ENCODE peak calls at places on chromosome 10, in eight cellular contexts. E, M, U, K, N, F, G and Y are unnamed samples.
A peak's percentile ranks its signal among the peaks of the same experiment; 100 is the strongest.

GRCh38 chr10:58854811-58855210 is 321.6 kb upstream of the PHYHIPL start:
- DNase-seq in U (no peak), M (no peak), G (no peak), K (no peak), N (no peak), E (no peak), F (no peak), Y (no peak)

GRCh38 chr10:124667425-124668130 is 76.6 kb downstream of the FAM53B start:
- DNase-seq in N (no peak), G (no peak), F (no peak), K (no peak), E (no peak), U (no peak), M (peak; percentile 33), Y (no peak)

GRCh38 chr10:30357075-30357801 is 8.2 kb upstream of the MTPAP start:
- DNase-seq in U (no peak), F (no peak), N (no peak), M (no peak), G (no peak), E (no peak), K (no peak), Y (no peak)

GRCh38 chr10:19847321-19847720 is 31.1 kb downstream of the PLXDC2 start:
- DNase-seq in K (no peak), F (no peak), G (no peak), N (no peak), E (no peak), U (no peak), M (no peak), Y (no peak)

GRCh38 chr10:130686680-130687300 is 550.6 kb downstream of the GLRX3 start:
- DNase-seq in G (peak; percentile 27), F (no peak), E (peak; percentile 44), N (no peak), U (peak; percentile 63), K (no peak), M (no peak), Y (no peak)

GRCh38 chr10:11823122-11823988 is at the start of gene PROSER2:
- DNase-seq in U (peak; percentile 39), F (peak; percentile 56), K (no peak), E (peak; percentile 67), G (peak; percentile 45), N (no peak), M (peak; percentile 78), Y (peak; percentile 60)

GRCh38 chr10:1153805-1154351 is 97.7 kb downstream of the WDR37 start:
- DNase-seq in K (no peak), G (no peak), U (peak; percentile 21), N (no peak), F (no peak), M (no peak), E (no peak), Y (no peak)

GRCh38 chr10:104334965-104335650 is 3.2 kb downstream of the ITPRIP start:
- DNase-seq in U (no peak), G (no peak), N (no peak), K (no peak), M (no peak), F (peak; percentile 22), E (no peak), Y (no peak)

GRCh38 chr10:61994404-61995031 is 93.0 kb downstream of the ARID5B start:
- DNase-seq in U (no peak), F (no peak), E (no peak), M (no peak), K (no peak), N (no peak), G (no peak), Y (no peak)

GRCh38 chr10:132135398-132135872 is 51.3 kb upstream of the DPYSL4 start:
- DNase-seq in F (no peak), K (no peak), E (no peak), G (no peak), U (peak; percentile 48), N (no peak), M (peak; percentile 44), Y (no peak)

GRCh38 chr10:43872644-43873043 is 224.0 kb upstream of the ZNF32 start:
- DNase-seq in F (no peak), E (no peak), M (no peak), G (no peak), N (no peak), U (no peak), K (no peak), Y (no peak)

GRCh38 chr10:124977161-124977560 is 35.2 kb downstream of the ZRANB1 start:
- DNase-seq in N (no peak), F (no peak), U (no peak), K (no peak), M (no peak), E (no peak), G (no peak), Y (no peak)

GRCh38 chr10:94282369-94282768 is 80.4 kb downstream of the NOC3L start:
- DNase-seq in G (no peak), K (no peak), U (no peak), M (no peak), N (no peak), F (no peak), E (no peak), Y (no peak)

GRCh38 chr10:80471715-80472233 is 17.7 kb downstream of the TSPAN14 start:
- DNase-seq in E (no peak), N (peak; percentile 44), G (no peak), K (no peak), U (no peak), M (no peak), F (no peak), Y (no peak)

GRCh38 chr10:79038841-79039201 is 29.9 kb upstream of the ZMIZ1 start:
- DNase-seq in N (no peak), E (no peak), G (no peak), U (peak; percentile 76), F (no peak), K (no peak), M (peak; percentile 21), Y (no peak)

GRCh38 chr10:69730251-69731156 is 71.2 kb upstream of the COL13A1 start:
- DNase-seq in N (no peak), E (no peak), K (no peak), G (no peak), M (no peak), F (no peak), U (no peak), Y (no peak)

GRCh38 chr10:89213191-89213808 is 6.2 kb upstream of the CH25H start:
- DNase-seq in F (no peak), U (no peak), E (no peak), G (no peak), N (peak; percentile 46), M (no peak), K (no peak), Y (peak; percentile 36)

GRCh38 chr10:117441812-117442443 is 66.7 kb upstream of the PDZD8 start:
- DNase-seq in U (no peak), G (no peak), F (no peak), E (peak; percentile 13), M (no peak), N (peak; percentile 2), K (peak; percentile 49), Y (no peak)

GRCh38 chr10:44995914-44996633 is 4.6 kb upstream of the ZNF22 start:
- DNase-seq in K (no peak), G (no peak), U (no peak), F (no peak), N (peak; percentile 57), E (peak; percentile 85), M (no peak), Y (no peak)

GRCh38 chr10:16787361-16787791 is 29.8 kb downstream of the RSU1 start:
- DNase-seq in M (no peak), E (no peak), N (no peak), U (no peak), F (no peak), K (no peak), G (no peak), Y (no peak)

GRCh38 chr10:124156524-124157225 is 63.3 kb upstream of the CHST15 start:
- DNase-seq in K (no peak), G (no peak), E (no peak), N (peak; percentile 29), F (no peak), M (no peak), U (peak; percentile 54), Y (no peak)

GRCh38 chr10:34628174-34628802 is 186.8 kb downstream of the PARD3 start:
- DNase-seq in U (no peak), G (no peak), N (no peak), M (no peak), K (no peak), F (no peak), E (peak; percentile 72), Y (no peak)

GRCh38 chr10:52566471-52567246 is 205.9 kb downstream of the MBL2 start:
- DNase-seq in G (no peak), N (peak; percentile 10), F (no peak), K (no peak), U (no peak), M (no peak), E (no peak), Y (no peak)
- TF ChIP-seq CTCF in G (peak; percentile 67), N (peak; percentile 80), F (peak; percentile 33), K (peak; percentile 15), U (peak; percentile 78), M (peak; percentile 24), E (peak; percentile 41), Y (no peak)

GRCh38 chr10:107011992-107012391 is 152.5 kb downstream of the SORCS1 start:
- DNase-seq in G (no peak), N (no peak), F (no peak), U (no peak), M (no peak), E (no peak), K (no peak), Y (no peak)

GRCh38 chr10:107011113-107011512 is 153.4 kb downstream of the SORCS1 start:
- DNase-seq in U (no peak), E (no peak), G (no peak), F (no peak), K (no peak), N (no peak), M (no peak), Y (no peak)

GRCh38 chr10:107019154-107019553 is 145.4 kb downstream of the SORCS1 start:
- DNase-seq in M (no peak), F (no peak), K (no peak), G (no peak), U (no peak), N (no peak), E (no peak), Y (no peak)

GRCh38 chr10:107013258-107014001 is 151.1 kb downstream of the SORCS1 start:
- DNase-seq in U (no peak), G (no peak), M (no peak), K (no peak), F (no peak), N (no peak), E (no peak), Y (no peak)
- TF ChIP-seq CTCF in U (no peak), G (no peak), M (no peak), K (no peak), F (no peak), N (no peak), E (no peak), Y (no peak)

DNA sequence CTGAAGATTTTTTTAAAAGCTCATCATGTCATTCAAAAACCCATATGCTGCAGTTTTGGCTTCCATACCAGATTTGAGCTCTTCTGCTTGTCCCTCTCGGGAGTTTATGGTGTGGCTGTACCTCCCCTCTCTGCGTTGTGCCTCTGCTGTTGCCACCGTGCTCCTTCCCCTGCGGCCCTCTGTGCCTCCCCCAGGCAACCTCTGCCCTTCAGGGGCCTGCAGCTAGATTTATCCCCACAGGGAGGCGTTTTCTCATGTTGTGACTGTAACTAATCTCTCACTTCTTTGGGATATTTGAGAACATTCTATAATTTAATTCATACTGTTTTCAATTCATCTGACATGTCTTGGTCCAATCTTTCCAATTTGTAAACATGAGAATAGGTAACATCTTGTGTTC is 52.7 kb downstream of the TASOR2 start:
- DNase-seq in F (no peak), E (no peak), M (no peak), N (peak; percentile 43), G (no peak), K (no peak), U (peak; percentile 54), Y (no peak)
- TF ChIP-seq CTCF in F (no peak), E (no peak), M (no peak), N (peak; percentile 70), G (peak; percentile 42), K (no peak), U (peak; percentile 57), Y (no peak)

GRCh38 chr10:83917519-83918506 is 221.5 kb upstream of the GHITM start:
- DNase-seq in U (peak; percentile 63), E (no peak), K (no peak), N (peak; percentile 14), F (no peak), G (peak; percentile 31), M (no peak), Y (peak; percentile 38)
- TF ChIP-seq CTCF in U (peak; percentile 64), E (peak; percentile 24), K (no peak), N (peak; percentile 63), F (no peak), G (peak; percentile 59), M (peak; percentile 38), Y (peak; percentile 24)